ENCODE peak calls at places on chromosomes 6 and 20, in four cellular contexts. H is retinal pigment epithelial cell, K is stomach, T is astrocyte of the spinal cord. S is an unnamed sample.

GRCh38 chr20:24296477-24297380 is 172.7 kb upstream of the SYNDIG1 start:
- DNase-seq in H (no peak), K (no peak), T (no peak), S (no peak)

GRCh38 chr20:40812415-40813212 is 123.6 kb upstream of the MAFB start:
- DNase-seq in H (no peak), K (no peak), T (no peak), S (no peak)

GRCh38 chr6:144678844-144679243 is 393.7 kb downstream of the UTRN start:
- DNase-seq in H (peak; percentile 33), K (no peak), T (peak; percentile 40), S (peak; percentile 55)

GRCh38 chr6:47247227-47247797 is 62.4 kb downstream of the TNFRSF21 start:
- DNase-seq in H (no peak), K (no peak), T (no peak), S (peak; percentile 63)

GRCh38 chr6:133761706-133762105 is 127.2 kb upstream of the TCF21 start:
- DNase-seq in H (no peak), K (no peak), T (peak; percentile 67), S (peak; percentile 21)

GRCh38 chr6:139600313-139600712 is 225.9 kb upstream of the CITED2 start:
- DNase-seq in H (no peak), K (no peak), T (no peak), S (no peak)

GRCh38 chr6:140064371-140064770 is 689.9 kb upstream of the CITED2 start:
- DNase-seq in H (no peak), K (no peak), T (no peak), S (no peak)

GRCh38 chr6:154410619-154411044 is 54.0 kb upstream of the IPCEF1 start:
- DNase-seq in H (peak; percentile 95), K (no peak), T (peak; percentile 98), S (peak; percentile 95)

GRCh38 chr20:60913298-60913697 is 338.8 kb upstream of the CDH4 start:
- DNase-seq in H (no peak), K (no peak), T (no peak), S (no peak)

GRCh38 chr6:69098910-69099309 is 463.8 kb downstream of the ADGRB3 start:
- DNase-seq in H (no peak), K (no peak), T (no peak), S (no peak)
- TF ChIP-seq CTCF in H (no peak), K (no peak), T (no peak), S (no peak)

DNA sequence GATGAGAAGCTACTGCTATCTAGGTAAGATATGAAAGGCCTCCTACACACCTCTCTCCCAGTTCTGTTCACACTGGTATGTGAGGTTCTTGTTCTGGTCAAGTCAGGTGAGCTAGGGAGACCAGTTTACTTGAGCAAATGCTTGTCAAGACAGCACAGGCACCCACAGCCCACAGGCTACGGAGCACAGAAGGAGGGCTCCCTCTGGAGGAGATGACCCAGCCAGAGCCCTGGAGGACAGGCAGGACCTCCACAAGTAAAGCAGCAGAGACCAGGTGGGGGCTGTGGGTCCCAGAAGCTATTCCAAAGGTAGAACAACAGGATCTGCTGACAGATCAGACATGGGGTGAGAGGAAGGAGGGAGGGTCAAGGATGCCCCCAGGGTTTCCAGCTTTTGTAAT is 13.2 kb downstream of the MMP24OS start:
- DNase-seq in H (no peak), K (no peak), T (no peak), S (peak; percentile 18)
- TF ChIP-seq CTCF in H (peak; percentile 74), K (no peak), T (peak; percentile 43), S (peak; percentile 32)

GRCh38 chr6:160837146-160837545 is 135.1 kb downstream of the PLG start:
- DNase-seq in H (no peak), K (no peak), T (no peak), S (no peak)
- TF ChIP-seq CTCF in H (no peak), K (no peak), T (no peak), S (no peak)

GRCh38 chr6:39865011-39865888 is 69.0 kb downstream of the MOCS1 start:
- DNase-seq in H (no peak), K (peak; percentile 81), T (peak; percentile 42), S (peak; percentile 69)
- TF ChIP-seq CTCF in H (peak; percentile 81), K (peak; percentile 69), T (peak; percentile 76), S (peak; percentile 86)

S was measured in fibroblast of villous mesenchyme.